ENCODE peak calls at places on chromosome 19, in five cellular contexts. L, W, X, F and I are unnamed samples.

GRCh38 chr19:31408460-31409124 is 59.4 kb upstream of the TSHZ3 start:
- DNase-seq in L (peak; percentile 87), W (no peak), X (no peak), F (peak; percentile 22), I (no peak)

GRCh38 chr19:10812196-10812595 is 23.8 kb downstream of the TMED1 start:
- DNase-seq in L (no peak), W (no peak), X (no peak), F (no peak), I (no peak)

GRCh38 chr19:4139614-4140236 is 13.7 kb upstream of the CREB3L3 start:
- DNase-seq in L (peak; percentile 31), W (peak; percentile 89), X (peak; percentile 82), F (peak; percentile 68), I (peak; percentile 78)

GRCh38 chr19:55189424-55189823 is 9.3 kb upstream of the SYT5 start:
- DNase-seq in L (peak; percentile 95), W (no peak), X (peak; percentile 87), F (peak; percentile 31), I (no peak)

GRCh38 chr19:29587059-29587458 is 19.0 kb upstream of the POP4 start:
- DNase-seq in L (no peak), W (no peak), X (no peak), F (no peak), I (no peak)

GRCh38 chr19:38685666-38686529 is 38.4 kb downstream of the ACTN4 start:
- DNase-seq in L (peak; percentile 73), W (no peak), X (no peak), F (no peak), I (no peak)

GRCh38 chr19:46404884-46405658 is 8.3 kb downstream of the CCDC8 start:
- DNase-seq in L (no peak), W (no peak), X (no peak), F (no peak), I (no peak)

GRCh38 chr19:15538774-15539173 is 30.4 kb downstream of the CYP4F22 start:
- DNase-seq in L (peak; percentile 4), W (no peak), X (no peak), F (no peak), I (no peak)

GRCh38 chr19:57075801-57076492 is 43.8 kb upstream of the USP29 start:
- DNase-seq in L (no peak), W (no peak), X (no peak), F (no peak), I (no peak)

GRCh38 chr19:57050863-57051262 is 68.9 kb upstream of the USP29 start:
- DNase-seq in L (no peak), W (no peak), X (no peak), F (no peak), I (no peak)

GRCh38 chr19:10961073-10961762 is 388 bp downstream of the SMARCA4 start:
- DNase-seq in L (no peak), W (peak; percentile 23), X (peak; percentile 76), F (peak; percentile 36), I (no peak)

GRCh38 chr19:33301011-33301899 is 1.1 kb downstream of the CEBPA start:
- DNase-seq in L (no peak), W (no peak), X (peak; percentile 69), F (no peak), I (no peak)

GRCh38 chr19:54209748-54210494 is 9.3 kb downstream of the RPS9 start:
- DNase-seq in L (peak; percentile 98), W (peak; percentile 95), X (peak; percentile 96), F (peak; percentile 83), I (no peak)

GRCh38 chr19:38617764-38618589 is at the start of gene MAP4K1:
- DNase-seq in L (no peak), W (no peak), X (no peak), F (no peak), I (peak; percentile 74)

GRCh38 chr19:15448778-15449619 is 757 bp downstream of the WIZ start:
- DNase-seq in L (no peak), W (no peak), X (no peak), F (no peak), I (peak; percentile 54)

GRCh38 chr19:37361994-37362393 is 8.9 kb upstream of the ZNF527 start:
- DNase-seq in L (peak; percentile 67), W (no peak), X (no peak), F (no peak), I (no peak)

GRCh38 chr19:4108767-4109625 is 14.9 kb downstream of the MAP2K2 start:
- DNase-seq in L (no peak), W (no peak), X (no peak), F (no peak), I (peak; percentile 75)

GRCh38 chr19:5955638-5955935 is 22.4 kb downstream of the RANBP3 start:
- DNase-seq in L (peak; percentile 47), W (no peak), X (no peak), F (no peak), I (no peak)

GRCh38 chr19:33370783-33371182 is 2.7 kb upstream of the CEBPG start:
- DNase-seq in L (no peak), W (no peak), X (no peak), F (no peak), I (no peak)

GRCh38 chr19:52492201-52492960 is 35.1 kb upstream of the ZNF808 start:
- DNase-seq in L (no peak), W (no peak), X (no peak), F (no peak), I (no peak)

GRCh38 chr19:23817519-23817918 is 58.8 kb upstream of the ZNF681 start:
- DNase-seq in L (peak; percentile 4), W (no peak), X (no peak), F (peak; percentile 54), I (no peak)

GRCh38 chr19:32219881-32220552 is 125.4 kb upstream of the ZNF507 start:
- DNase-seq in L (no peak), W (peak; percentile 40), X (no peak), F (no peak), I (no peak)

GRCh38 chr19:41941410-41942202 is 13.4 kb upstream of the ERFL start:
- DNase-seq in L (no peak), W (no peak), X (no peak), F (no peak), I (no peak)

GRCh38 chr19:30848626-30849322 is 476.6 kb downstream of the ZNF536 start:
- DNase-seq in L (no peak), W (no peak), X (no peak), F (no peak), I (no peak)

GRCh38 chr19:43780706-43781525 is at the start of gene KCNN4:
- DNase-seq in L (peak; percentile 67), W (no peak), X (no peak), F (no peak), I (peak; percentile 63)

GRCh38 chr19:17496337-17496997 is 15.0 kb upstream of the PGLS start:
- DNase-seq in L (peak; percentile 52), W (peak; percentile 52), X (peak; percentile 81), F (peak; percentile 46), I (peak; percentile 89)

GRCh38 chr19:11538232-11539036 is at the start of gene CNN1:
- DNase-seq in L (peak; percentile 90), W (peak; percentile 13), X (peak; percentile 98), F (peak; percentile 97), I (no peak)

GRCh38 chr19:40550951-40551350 is 25.7 kb upstream of the SHKBP1 start:
- DNase-seq in L (no peak), W (no peak), X (no peak), F (no peak), I (no peak)
- TF ChIP-seq POLR2A in L (no peak), W (no peak), X (no peak), F (no peak), I (no peak)

GRCh38 chr19:19387108-19387507 is 18.4 kb upstream of the GATAD2A start:
- DNase-seq in L (no peak), W (no peak), X (no peak), F (no peak), I (no peak)

GRCh38 chr19:19384486-19384885 is 21.0 kb upstream of the GATAD2A start:
- DNase-seq in L (no peak), W (no peak), X (no peak), F (no peak), I (no peak)

GRCh38 chr19:19385131-19385899 is 20.2 kb upstream of the GATAD2A start:
- DNase-seq in L (peak; percentile 100), W (peak; percentile 99), X (peak; percentile 100), F (peak; percentile 99), I (peak; percentile 89)

GRCh38 chr19:19386373-19386869 is 19.1 kb upstream of the GATAD2A start:
- DNase-seq in L (no peak), W (no peak), X (no peak), F (no peak), I (no peak)

DNA sequence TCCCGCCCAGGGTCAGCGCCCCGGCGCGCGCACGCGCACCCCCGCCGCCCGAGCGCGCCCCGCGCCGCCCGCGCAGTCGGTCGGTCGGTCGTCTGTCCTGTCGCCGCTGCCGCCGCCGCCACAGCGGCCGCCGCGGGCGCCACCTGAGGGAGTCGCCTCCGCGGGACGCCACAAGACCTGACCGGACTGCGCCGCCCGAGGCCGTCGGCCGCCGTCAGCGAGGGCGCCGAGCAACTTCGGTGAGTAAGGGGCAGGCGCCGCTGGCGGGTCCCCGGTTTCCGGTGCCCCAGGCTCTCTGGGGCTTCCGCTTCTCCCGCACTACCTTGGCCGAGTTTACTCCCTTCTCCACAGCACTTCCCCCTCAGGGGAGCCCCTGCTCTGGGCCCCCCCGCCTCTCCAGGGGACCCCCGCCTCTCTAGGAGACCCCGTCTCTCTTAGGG is 19.6 kb upstream of the GATAD2A start:
- DNase-seq in L (no peak), W (no peak), X (no peak), F (peak; percentile 34), I (no peak)
- TF ChIP-seq POLR2A in L (peak; percentile 67), W (no peak), X (no peak), F (peak; percentile 41), I (peak; percentile 56)

DNA sequence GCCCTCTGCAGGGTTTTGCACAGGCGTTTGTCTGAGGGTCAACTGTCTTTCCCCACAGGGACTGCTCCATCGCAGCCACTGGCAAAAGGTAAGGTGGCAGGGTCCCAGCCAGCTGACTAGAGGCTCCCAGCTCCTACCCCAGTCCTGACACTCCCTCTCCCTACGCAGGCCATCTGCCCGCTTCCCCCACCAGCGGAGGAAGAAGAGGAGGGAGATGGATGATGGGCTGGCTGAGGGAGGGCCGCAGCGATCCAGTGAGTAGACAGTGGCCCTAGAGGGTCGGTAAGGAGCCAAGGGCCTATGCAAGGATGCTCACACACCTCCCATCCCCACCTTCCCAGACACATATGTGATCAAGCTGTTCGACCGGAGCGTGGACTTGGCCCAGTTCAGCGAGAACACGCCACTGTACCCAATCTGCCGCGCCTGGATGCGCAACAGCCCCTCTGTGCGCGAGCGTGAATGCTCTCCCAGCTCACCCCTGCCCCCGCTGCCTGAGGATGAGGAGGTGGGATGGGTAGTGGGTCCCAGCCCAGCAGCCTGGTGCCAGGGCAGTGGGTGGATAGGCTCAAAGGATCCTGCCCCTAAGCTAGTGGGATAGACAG is 4.0 kb downstream of the HSPB6 start:
- DNase-seq in L (no peak), W (no peak), X (peak; percentile 64), F (no peak), I (no peak)
- TF ChIP-seq POLR2A in L (no peak), W (no peak), X (no peak), F (no peak), I (no peak)

GRCh38 chr19:49534632-49535385 is 7.0 kb downstream of the RCN3 start:
- DNase-seq in L (no peak), W (no peak), X (no peak), F (no peak), I (no peak)

GRCh38 chr19:49530708-49531107 is 2.9 kb downstream of the RCN3 start:
- DNase-seq in L (no peak), W (no peak), X (no peak), F (no peak), I (no peak)

GRCh38 chr19:49538643-49539042 is 10.8 kb downstream of the RCN3 start:
- DNase-seq in L (no peak), W (no peak), X (no peak), F (no peak), I (no peak)

GRCh38 chr19:49536921-49537462 is 9.2 kb downstream of the RCN3 start:
- DNase-seq in L (no peak), W (no peak), X (no peak), F (no peak), I (no peak)

GRCh38 chr19:49533551-49534488 is 6.0 kb downstream of the RCN3 start:
- DNase-seq in L (peak; percentile 28), W (peak; percentile 79), X (peak; percentile 88), F (peak; percentile 69), I (peak; percentile 71)
- TF ChIP-seq POLR2A in L (no peak), W (no peak), X (no peak), F (no peak), I (no peak)